ENCODE peak calls at places on chromosomes 2 and 18, in nine cellular contexts. P is HFF-Myc, S is kidney epithelial cell, N is cardiac fibroblast, X is uterus, M is dorsolateral prefrontal cortex, Y is coronary artery, K is cardiac muscle cell, B is colonic mucosa. E is an unnamed sample.

GRCh38 chr2:111706481-111707001 is 177.5 kb downstream of the ANAPC1 start:
- DNase-seq in S (no peak), Y (peak), K (no peak), P (no peak), X (no peak), N (no peak), M (no peak), B (no peak), E (no peak)

GRCh38 chr2:424306-425172 is 136.6 kb upstream of the ALKAL2 start:
- DNase-seq in K (no peak), M (no peak), P (no peak), S (peak), Y (no peak), N (peak), X (no peak), B (no peak), E (peak)

GRCh38 chr2:112483047-112483473 is 1.1 kb downstream of the TTL start:
- DNase-seq in M (no peak), N (peak), Y (no peak), B (peak), S (peak), P (no peak), K (peak), X (peak), E (peak)

GRCh38 chr2:19474128-19474527 is 115.7 kb upstream of the OSR1 start:
- DNase-seq in Y (no peak), N (peak), K (peak), B (peak), M (no peak), X (no peak), S (no peak), P (peak), E (peak)

GRCh38 chr18:77133920-77134496 is 1.4 kb upstream of the MBP start:
- DNase-seq in X (no peak), N (no peak), S (no peak), P (no peak), Y (peak), B (peak), K (no peak), M (peak), E (no peak)

GRCh38 chr2:9663008-9663879 is 32.4 kb upstream of the YWHAQ start:
- DNase-seq in P (no peak), B (no peak), S (no peak), M (no peak), Y (no peak), K (no peak), N (no peak), X (no peak), E (no peak)

GRCh38 chr2:224869601-224870000 is 153.4 kb upstream of the CCDC195 start:
- DNase-seq in Y (no peak), M (no peak), B (no peak), N (peak), K (peak), X (no peak), P (peak), S (no peak), E (peak)

GRCh38 chr2:94869552-94870391 is 1.5 kb upstream of the TEKT4 start:
- DNase-seq in K (no peak), Y (no peak), N (no peak), B (no peak), X (no peak), P (no peak), M (no peak), S (no peak), E (no peak)

GRCh38 chr2:38537937-38538525 is 64.7 kb downstream of the HNRNPLL start:
- DNase-seq in K (no peak), X (no peak), M (no peak), P (no peak), S (no peak), N (no peak), Y (no peak), B (no peak), E (no peak)

GRCh38 chr2:38535404-38535744 is 67.4 kb downstream of the HNRNPLL start:
- DNase-seq in N (no peak), K (no peak), S (no peak), P (no peak), M (no peak), B (no peak), Y (no peak), X (no peak), E (no peak)

GRCh38 chr2:38533757-38534545 is 68.8 kb downstream of the HNRNPLL start:
- DNase-seq in N (no peak), P (no peak), M (no peak), K (no peak), S (no peak), Y (no peak), B (no peak), X (no peak), E (peak)

GRCh38 chr2:38534746-38535403 is 67.9 kb downstream of the HNRNPLL start:
- DNase-seq in K (no peak), Y (no peak), M (no peak), B (peak), N (no peak), X (peak), P (no peak), S (no peak), E (no peak)

DNA sequence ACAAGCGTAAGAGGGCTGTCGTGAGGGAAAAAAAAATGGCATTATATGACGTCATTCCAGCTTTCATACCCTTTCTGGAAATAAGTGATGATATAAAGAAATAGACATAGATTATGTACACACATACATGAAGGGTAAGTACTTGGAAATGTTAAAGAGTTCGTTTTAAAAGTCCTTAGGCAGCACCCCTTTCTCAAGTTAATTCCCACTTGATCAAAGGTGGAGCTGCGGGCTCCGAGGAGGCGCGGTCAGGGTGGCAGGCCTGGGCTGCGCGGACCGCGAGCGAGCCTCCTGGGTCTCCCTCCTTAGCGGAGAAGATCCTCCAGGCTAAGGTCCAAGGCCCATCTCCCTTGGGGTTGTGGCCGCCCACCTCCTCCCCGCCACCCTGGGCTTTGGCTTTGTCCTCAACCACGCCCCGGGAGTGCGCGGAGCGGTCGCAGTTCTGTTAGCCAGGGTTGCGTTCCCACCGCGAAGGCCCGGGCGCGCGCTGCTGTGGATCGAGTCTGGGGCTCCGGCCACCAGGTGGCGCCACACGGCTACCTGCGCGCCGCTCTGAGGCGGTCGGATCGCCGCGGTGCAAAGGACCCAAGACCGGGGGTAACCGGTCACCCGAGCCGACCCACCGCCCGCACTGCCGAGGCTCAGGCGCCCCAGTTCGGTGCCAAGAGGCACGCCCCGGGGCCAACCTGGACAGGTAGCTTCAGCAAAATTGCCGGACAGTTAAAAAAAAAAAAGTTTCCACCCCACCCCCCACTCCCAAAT is 66.8 kb downstream of the HNRNPLL start:
- DNase-seq in N (peak), Y (no peak), B (peak), M (peak), S (no peak), P (no peak), X (peak), K (peak), E (peak)
- TF ChIP-seq CTCF in N (peak), Y (peak), B (peak), M (peak), S (peak), P (peak), X (peak), K (peak), E (peak)

DNA sequence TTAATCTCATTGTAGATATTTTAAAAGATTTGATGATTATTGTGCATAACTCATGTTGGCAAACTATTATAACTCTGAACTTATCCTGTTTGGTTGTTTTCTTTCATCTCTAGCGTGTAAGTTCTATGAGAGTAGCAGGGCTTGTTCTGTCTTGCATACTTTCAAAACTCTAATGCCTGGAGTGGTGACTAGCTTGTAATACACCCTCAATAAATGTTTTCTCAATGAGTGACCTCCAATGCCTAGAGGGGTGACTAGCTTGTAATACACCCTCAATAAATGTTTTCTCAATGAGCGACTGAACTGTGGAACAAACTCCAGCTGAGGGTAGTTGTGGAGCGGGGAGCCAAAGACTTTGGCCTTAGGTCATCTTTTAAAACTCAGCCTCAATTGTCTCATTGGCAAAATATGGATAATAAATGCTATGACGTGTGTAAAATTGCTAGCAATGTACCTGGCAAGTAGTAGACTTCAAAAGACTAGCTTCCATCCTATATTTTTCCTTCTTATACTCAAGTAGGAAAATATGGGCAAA is 1.8 kb downstream of the GPD2 start:
- DNase-seq in P (no peak), M (no peak), X (no peak), K (no peak), N (peak), B (no peak), S (no peak), Y (no peak), E (peak)
- H3K4me3 ChIP-seq in P (peak), M (peak), X (no peak), K (no peak), N (no peak), B (peak), S (no peak), Y (peak), E (peak)

GRCh38 chr2:31440764-31441163 is 26.2 kb upstream of the XDH start:
- DNase-seq in P (peak), Y (no peak), S (peak), X (no peak), N (peak), K (peak), M (no peak), B (no peak), E (peak)
- TF ChIP-seq CTCF in P (no peak), Y (no peak), S (no peak), X (no peak), N (no peak), K (no peak), M (no peak), B (no peak), E (no peak)

GRCh38 chr2:165601065-165601830 is 131.8 kb downstream of the CSRNP3 start:
- DNase-seq in M (no peak), X (no peak), N (no peak), Y (no peak), B (no peak), K (no peak), P (no peak), S (no peak), E (no peak)
- H3K4me3 ChIP-seq in M (no peak), X (no peak), N (no peak), Y (no peak), B (no peak), K (no peak), P (no peak), S (no peak), E (no peak)